ENCODE peak calls at places on chromosomes 2 and 18, in eight cellular contexts. One of them, this sample, is unnamed.

GRCh38 chr2:69242651-69243051 is 144.4 kb downstream of the GFPT1 start:
- DNase-seq in stimulated activated CD4-positive, alpha-beta T cell treated with anti-CD3 and anti-CD28 coated beads, Interleukin-12 subunit alpha, Interleukin-12 subunit beta, amount 100 ng/mL, for 48 hours: no peak
- DNase-seq in AG20443: peak; percentile 69
- DNase-seq in stimulated activated CD8-positive, alpha-beta memory T cell treated with anti-CD3 and anti-CD28 coated beads, Interleukin-12 subunit alpha, Interleukin-12 subunit beta, amount 100 ng/mL, for 1 hour: no peak
- DNase-seq in HFFc6: peak; percentile 83
- DNase-seq in heart right ventricle: no peak
- DNase-seq in fibroblast of the aortic adventitia: peak; percentile 59
- DNase-seq in left ventricle myocardium inferior: no peak
- DNase-seq in this sample: peak; percentile 86

GRCh38 chr18:53682796-53683195 is 541.7 kb downstream of the MBD2 start:
- DNase-seq in fibroblast of the aortic adventitia: no peak
- DNase-seq in left ventricle myocardium inferior: no peak
- DNase-seq in stimulated activated CD4-positive, alpha-beta T cell treated with anti-CD3 and anti-CD28 coated beads, Interleukin-12 subunit alpha, Interleukin-12 subunit beta, amount 100 ng/mL, for 48 hours: no peak
- DNase-seq in AG20443: no peak
- DNase-seq in HFFc6: no peak
- DNase-seq in stimulated activated CD8-positive, alpha-beta memory T cell treated with anti-CD3 and anti-CD28 coated beads, Interleukin-12 subunit alpha, Interleukin-12 subunit beta, amount 100 ng/mL, for 1 hour: no peak
- DNase-seq in heart right ventricle: no peak
- DNase-seq in this sample: no peak

GRCh38 chr2:17515652-17516051 is 2.6 kb downstream of the RAD51AP2 start:
- DNase-seq in HFFc6: no peak
- DNase-seq in left ventricle myocardium inferior: no peak
- DNase-seq in heart right ventricle: no peak
- DNase-seq in AG20443: no peak
- DNase-seq in stimulated activated CD8-positive, alpha-beta memory T cell treated with anti-CD3 and anti-CD28 coated beads, Interleukin-12 subunit alpha, Interleukin-12 subunit beta, amount 100 ng/mL, for 1 hour: no peak
- DNase-seq in fibroblast of the aortic adventitia: no peak
- DNase-seq in stimulated activated CD4-positive, alpha-beta T cell treated with anti-CD3 and anti-CD28 coated beads, Interleukin-12 subunit alpha, Interleukin-12 subunit beta, amount 100 ng/mL, for 48 hours: no peak
- DNase-seq in this sample: no peak

GRCh38 chr18:3995476-3996102 is 459.5 kb downstream of the DLGAP1 start:
- DNase-seq in fibroblast of the aortic adventitia: peak; percentile 90
- DNase-seq in left ventricle myocardium inferior: no peak
- DNase-seq in AG20443: peak; percentile 24
- DNase-seq in heart right ventricle: peak; percentile 64
- DNase-seq in HFFc6: peak; percentile 22
- DNase-seq in stimulated activated CD8-positive, alpha-beta memory T cell treated with anti-CD3 and anti-CD28 coated beads, Interleukin-12 subunit alpha, Interleukin-12 subunit beta, amount 100 ng/mL, for 1 hour: peak; percentile 21
- DNase-seq in stimulated activated CD4-positive, alpha-beta T cell treated with anti-CD3 and anti-CD28 coated beads, Interleukin-12 subunit alpha, Interleukin-12 subunit beta, amount 100 ng/mL, for 48 hours: peak; percentile 34
- DNase-seq in this sample: peak; percentile 82

GRCh38 chr2:85259101-85259590 is 68.6 kb downstream of the TGOLN2 start:
- DNase-seq in AG20443: peak; percentile 76
- DNase-seq in HFFc6: peak; percentile 50
- DNase-seq in heart right ventricle: no peak
- DNase-seq in stimulated activated CD8-positive, alpha-beta memory T cell treated with anti-CD3 and anti-CD28 coated beads, Interleukin-12 subunit alpha, Interleukin-12 subunit beta, amount 100 ng/mL, for 1 hour: no peak
- DNase-seq in stimulated activated CD4-positive, alpha-beta T cell treated with anti-CD3 and anti-CD28 coated beads, Interleukin-12 subunit alpha, Interleukin-12 subunit beta, amount 100 ng/mL, for 48 hours: no peak
- DNase-seq in left ventricle myocardium inferior: no peak
- DNase-seq in fibroblast of the aortic adventitia: peak; percentile 93
- DNase-seq in this sample: peak; percentile 65

GRCh38 chr18:27008575-27008974 is 143.1 kb upstream of the AQP4 start:
- DNase-seq in heart right ventricle: no peak
- DNase-seq in left ventricle myocardium inferior: no peak
- DNase-seq in AG20443: no peak
- DNase-seq in stimulated activated CD4-positive, alpha-beta T cell treated with anti-CD3 and anti-CD28 coated beads, Interleukin-12 subunit alpha, Interleukin-12 subunit beta, amount 100 ng/mL, for 48 hours: no peak
- DNase-seq in fibroblast of the aortic adventitia: no peak
- DNase-seq in stimulated activated CD8-positive, alpha-beta memory T cell treated with anti-CD3 and anti-CD28 coated beads, Interleukin-12 subunit alpha, Interleukin-12 subunit beta, amount 100 ng/mL, for 1 hour: no peak
- DNase-seq in HFFc6: no peak
- DNase-seq in this sample: no peak

GRCh38 chr18:42328931-42329330 is 373.9 kb downstream of the PIK3C3 start:
- DNase-seq in fibroblast of the aortic adventitia: no peak
- DNase-seq in stimulated activated CD4-positive, alpha-beta T cell treated with anti-CD3 and anti-CD28 coated beads, Interleukin-12 subunit alpha, Interleukin-12 subunit beta, amount 100 ng/mL, for 48 hours: no peak
- DNase-seq in stimulated activated CD8-positive, alpha-beta memory T cell treated with anti-CD3 and anti-CD28 coated beads, Interleukin-12 subunit alpha, Interleukin-12 subunit beta, amount 100 ng/mL, for 1 hour: no peak
- DNase-seq in heart right ventricle: no peak
- DNase-seq in left ventricle myocardium inferior: no peak
- DNase-seq in HFFc6: no peak
- DNase-seq in AG20443: no peak
- DNase-seq in this sample: no peak

GRCh38 chr2:191023235-191023679 is 9.3 kb upstream of the STAT1 start:
- DNase-seq in left ventricle myocardium inferior: no peak
- DNase-seq in HFFc6: no peak
- DNase-seq in AG20443: no peak
- DNase-seq in fibroblast of the aortic adventitia: no peak
- DNase-seq in stimulated activated CD4-positive, alpha-beta T cell treated with anti-CD3 and anti-CD28 coated beads, Interleukin-12 subunit alpha, Interleukin-12 subunit beta, amount 100 ng/mL, for 48 hours: no peak
- DNase-seq in heart right ventricle: no peak
- DNase-seq in stimulated activated CD8-positive, alpha-beta memory T cell treated with anti-CD3 and anti-CD28 coated beads, Interleukin-12 subunit alpha, Interleukin-12 subunit beta, amount 100 ng/mL, for 1 hour: no peak
- DNase-seq in this sample: no peak

GRCh38 chr2:174074831-174075230 is 109.7 kb upstream of the SP3 start:
- DNase-seq in heart right ventricle: no peak
- DNase-seq in left ventricle myocardium inferior: no peak
- DNase-seq in AG20443: no peak
- DNase-seq in stimulated activated CD8-positive, alpha-beta memory T cell treated with anti-CD3 and anti-CD28 coated beads, Interleukin-12 subunit alpha, Interleukin-12 subunit beta, amount 100 ng/mL, for 1 hour: no peak
- DNase-seq in stimulated activated CD4-positive, alpha-beta T cell treated with anti-CD3 and anti-CD28 coated beads, Interleukin-12 subunit alpha, Interleukin-12 subunit beta, amount 100 ng/mL, for 48 hours: no peak
- DNase-seq in HFFc6: no peak
- DNase-seq in fibroblast of the aortic adventitia: no peak
- DNase-seq in this sample: no peak

GRCh38 chr2:109062558-109063325 is 66.3 kb upstream of the SH3RF3 start:
- DNase-seq in heart right ventricle: no peak
- DNase-seq in left ventricle myocardium inferior: no peak
- DNase-seq in HFFc6: no peak
- DNase-seq in stimulated activated CD4-positive, alpha-beta T cell treated with anti-CD3 and anti-CD28 coated beads, Interleukin-12 subunit alpha, Interleukin-12 subunit beta, amount 100 ng/mL, for 48 hours: no peak
- DNase-seq in stimulated activated CD8-positive, alpha-beta memory T cell treated with anti-CD3 and anti-CD28 coated beads, Interleukin-12 subunit alpha, Interleukin-12 subunit beta, amount 100 ng/mL, for 1 hour: no peak
- DNase-seq in AG20443: no peak
- DNase-seq in fibroblast of the aortic adventitia: no peak
- DNase-seq in this sample: no peak

GRCh38 chr2:27742571-27742970 is 28.9 kb upstream of the MRPL33 start:
- DNase-seq in AG20443: no peak
- DNase-seq in stimulated activated CD8-positive, alpha-beta memory T cell treated with anti-CD3 and anti-CD28 coated beads, Interleukin-12 subunit alpha, Interleukin-12 subunit beta, amount 100 ng/mL, for 1 hour: no peak
- DNase-seq in HFFc6: no peak
- DNase-seq in left ventricle myocardium inferior: no peak
- DNase-seq in stimulated activated CD4-positive, alpha-beta T cell treated with anti-CD3 and anti-CD28 coated beads, Interleukin-12 subunit alpha, Interleukin-12 subunit beta, amount 100 ng/mL, for 48 hours: no peak
- DNase-seq in fibroblast of the aortic adventitia: no peak
- DNase-seq in heart right ventricle: no peak
- DNase-seq in this sample: no peak

GRCh38 chr2:34105015-34105767 is 506.1 kb upstream of the FAM98A start:
- DNase-seq in stimulated activated CD8-positive, alpha-beta memory T cell treated with anti-CD3 and anti-CD28 coated beads, Interleukin-12 subunit alpha, Interleukin-12 subunit beta, amount 100 ng/mL, for 1 hour: no peak
- DNase-seq in AG20443: peak; percentile 17
- DNase-seq in heart right ventricle: no peak
- DNase-seq in left ventricle myocardium inferior: no peak
- DNase-seq in fibroblast of the aortic adventitia: peak; percentile 88
- DNase-seq in stimulated activated CD4-positive, alpha-beta T cell treated with anti-CD3 and anti-CD28 coated beads, Interleukin-12 subunit alpha, Interleukin-12 subunit beta, amount 100 ng/mL, for 48 hours: no peak
- DNase-seq in HFFc6: peak; percentile 82
- DNase-seq in this sample: peak; percentile 83

GRCh38 chr2:44038277-44038676 is 42.5 kb upstream of the LRPPRC start:
- DNase-seq in left ventricle myocardium inferior: no peak
- DNase-seq in fibroblast of the aortic adventitia: no peak
- DNase-seq in HFFc6: no peak
- DNase-seq in stimulated activated CD4-positive, alpha-beta T cell treated with anti-CD3 and anti-CD28 coated beads, Interleukin-12 subunit alpha, Interleukin-12 subunit beta, amount 100 ng/mL, for 48 hours: no peak
- DNase-seq in AG20443: no peak
- DNase-seq in heart right ventricle: no peak
- DNase-seq in stimulated activated CD8-positive, alpha-beta memory T cell treated with anti-CD3 and anti-CD28 coated beads, Interleukin-12 subunit alpha, Interleukin-12 subunit beta, amount 100 ng/mL, for 1 hour: no peak
- DNase-seq in this sample: no peak

GRCh38 chr18:44474067-44474411 is 206.6 kb upstream of the SETBP1 start:
- DNase-seq in fibroblast of the aortic adventitia: no peak
- DNase-seq in left ventricle myocardium inferior: no peak
- DNase-seq in stimulated activated CD8-positive, alpha-beta memory T cell treated with anti-CD3 and anti-CD28 coated beads, Interleukin-12 subunit alpha, Interleukin-12 subunit beta, amount 100 ng/mL, for 1 hour: no peak
- DNase-seq in HFFc6: no peak
- DNase-seq in stimulated activated CD4-positive, alpha-beta T cell treated with anti-CD3 and anti-CD28 coated beads, Interleukin-12 subunit alpha, Interleukin-12 subunit beta, amount 100 ng/mL, for 48 hours: no peak
- DNase-seq in heart right ventricle: no peak
- DNase-seq in AG20443: no peak
- DNase-seq in this sample: no peak

GRCh38 chr2:8230466-8230865 is 451.4 kb upstream of the ID2 start:
- DNase-seq in fibroblast of the aortic adventitia: no peak
- DNase-seq in stimulated activated CD8-positive, alpha-beta memory T cell treated with anti-CD3 and anti-CD28 coated beads, Interleukin-12 subunit alpha, Interleukin-12 subunit beta, amount 100 ng/mL, for 1 hour: no peak
- DNase-seq in stimulated activated CD4-positive, alpha-beta T cell treated with anti-CD3 and anti-CD28 coated beads, Interleukin-12 subunit alpha, Interleukin-12 subunit beta, amount 100 ng/mL, for 48 hours: no peak
- DNase-seq in AG20443: no peak
- DNase-seq in HFFc6: no peak
- DNase-seq in left ventricle myocardium inferior: no peak
- DNase-seq in heart right ventricle: no peak
- DNase-seq in this sample: no peak

GRCh38 chr2:15293262-15293937 is 267.7 kb downstream of the NBAS start:
- DNase-seq in heart right ventricle: no peak
- DNase-seq in fibroblast of the aortic adventitia: no peak
- DNase-seq in HFFc6: no peak
- DNase-seq in stimulated activated CD8-positive, alpha-beta memory T cell treated with anti-CD3 and anti-CD28 coated beads, Interleukin-12 subunit alpha, Interleukin-12 subunit beta, amount 100 ng/mL, for 1 hour: no peak
- DNase-seq in AG20443: no peak
- DNase-seq in left ventricle myocardium inferior: no peak
- DNase-seq in stimulated activated CD4-positive, alpha-beta T cell treated with anti-CD3 and anti-CD28 coated beads, Interleukin-12 subunit alpha, Interleukin-12 subunit beta, amount 100 ng/mL, for 48 hours: no peak
- DNase-seq in this sample: no peak

GRCh38 chr2:153575171-153575853 is 96.8 kb upstream of the RPRM start:
- DNase-seq in stimulated activated CD4-positive, alpha-beta T cell treated with anti-CD3 and anti-CD28 coated beads, Interleukin-12 subunit alpha, Interleukin-12 subunit beta, amount 100 ng/mL, for 48 hours: no peak
- DNase-seq in fibroblast of the aortic adventitia: no peak
- DNase-seq in left ventricle myocardium inferior: no peak
- DNase-seq in heart right ventricle: no peak
- DNase-seq in AG20443: no peak
- DNase-seq in stimulated activated CD8-positive, alpha-beta memory T cell treated with anti-CD3 and anti-CD28 coated beads, Interleukin-12 subunit alpha, Interleukin-12 subunit beta, amount 100 ng/mL, for 1 hour: no peak
- DNase-seq in HFFc6: no peak
- DNase-seq in this sample: no peak

GRCh38 chr2:45119038-45119437 is 109.8 kb upstream of the SIX2 start:
- DNase-seq in left ventricle myocardium inferior: no peak
- DNase-seq in AG20443: peak; percentile 32
- DNase-seq in fibroblast of the aortic adventitia: peak; percentile 63
- DNase-seq in HFFc6: peak; percentile 33
- DNase-seq in heart right ventricle: no peak
- DNase-seq in stimulated activated CD8-positive, alpha-beta memory T cell treated with anti-CD3 and anti-CD28 coated beads, Interleukin-12 subunit alpha, Interleukin-12 subunit beta, amount 100 ng/mL, for 1 hour: no peak
- DNase-seq in stimulated activated CD4-positive, alpha-beta T cell treated with anti-CD3 and anti-CD28 coated beads, Interleukin-12 subunit alpha, Interleukin-12 subunit beta, amount 100 ng/mL, for 48 hours: no peak
- DNase-seq in this sample: peak; percentile 72

GRCh38 chr2:240839152-240840143 is 19.4 kb upstream of the KIF1A start:
- DNase-seq in stimulated activated CD4-positive, alpha-beta T cell treated with anti-CD3 and anti-CD28 coated beads, Interleukin-12 subunit alpha, Interleukin-12 subunit beta, amount 100 ng/mL, for 48 hours: no peak
- DNase-seq in left ventricle myocardium inferior: no peak
- DNase-seq in AG20443: no peak
- DNase-seq in HFFc6: no peak
- DNase-seq in fibroblast of the aortic adventitia: no peak
- DNase-seq in heart right ventricle: no peak
- DNase-seq in stimulated activated CD8-positive, alpha-beta memory T cell treated with anti-CD3 and anti-CD28 coated beads, Interleukin-12 subunit alpha, Interleukin-12 subunit beta, amount 100 ng/mL, for 1 hour: no peak
- DNase-seq in this sample: peak; percentile 41

GRCh38 chr2:79619976-79620375 is 107.1 kb downstream of the CTNNA2 start:
- DNase-seq in stimulated activated CD8-positive, alpha-beta memory T cell treated with anti-CD3 and anti-CD28 coated beads, Interleukin-12 subunit alpha, Interleukin-12 subunit beta, amount 100 ng/mL, for 1 hour: no peak
- DNase-seq in stimulated activated CD4-positive, alpha-beta T cell treated with anti-CD3 and anti-CD28 coated beads, Interleukin-12 subunit alpha, Interleukin-12 subunit beta, amount 100 ng/mL, for 48 hours: no peak
- DNase-seq in HFFc6: no peak
- DNase-seq in fibroblast of the aortic adventitia: no peak
- DNase-seq in left ventricle myocardium inferior: no peak
- DNase-seq in heart right ventricle: no peak
- DNase-seq in AG20443: no peak
- DNase-seq in this sample: no peak

GRCh38 chr2:230627806-230628724 is 84.6 kb upstream of the CAB39 start:
- DNase-seq in stimulated activated CD4-positive, alpha-beta T cell treated with anti-CD3 and anti-CD28 coated beads, Interleukin-12 subunit alpha, Interleukin-12 subunit beta, amount 100 ng/mL, for 48 hours: no peak
- DNase-seq in HFFc6: no peak
- DNase-seq in left ventricle myocardium inferior: no peak
- DNase-seq in fibroblast of the aortic adventitia: peak; percentile 63
- DNase-seq in heart right ventricle: no peak
- DNase-seq in AG20443: peak; percentile 69
- DNase-seq in stimulated activated CD8-positive, alpha-beta memory T cell treated with anti-CD3 and anti-CD28 coated beads, Interleukin-12 subunit alpha, Interleukin-12 subunit beta, amount 100 ng/mL, for 1 hour: no peak
- DNase-seq in this sample: peak; percentile 78

GRCh38 chr18:66727991-66728390 is 124.1 kb upstream of the CDH19 start:
- DNase-seq in heart right ventricle: no peak
- DNase-seq in fibroblast of the aortic adventitia: no peak
- DNase-seq in left ventricle myocardium inferior: no peak
- DNase-seq in AG20443: no peak
- DNase-seq in stimulated activated CD4-positive, alpha-beta T cell treated with anti-CD3 and anti-CD28 coated beads, Interleukin-12 subunit alpha, Interleukin-12 subunit beta, amount 100 ng/mL, for 48 hours: no peak
- DNase-seq in HFFc6: no peak
- DNase-seq in stimulated activated CD8-positive, alpha-beta memory T cell treated with anti-CD3 and anti-CD28 coated beads, Interleukin-12 subunit alpha, Interleukin-12 subunit beta, amount 100 ng/mL, for 1 hour: no peak
- DNase-seq in this sample: no peak

GRCh38 chr2:105454801-105455485 is 56.1 kb upstream of the FHL2 start:
- DNase-seq in stimulated activated CD8-positive, alpha-beta memory T cell treated with anti-CD3 and anti-CD28 coated beads, Interleukin-12 subunit alpha, Interleukin-12 subunit beta, amount 100 ng/mL, for 1 hour: no peak
- DNase-seq in fibroblast of the aortic adventitia: peak; percentile 88
- DNase-seq in AG20443: peak; percentile 55
- DNase-seq in heart right ventricle: no peak
- DNase-seq in stimulated activated CD4-positive, alpha-beta T cell treated with anti-CD3 and anti-CD28 coated beads, Interleukin-12 subunit alpha, Interleukin-12 subunit beta, amount 100 ng/mL, for 48 hours: no peak
- DNase-seq in left ventricle myocardium inferior: no peak
- DNase-seq in HFFc6: peak; percentile 85
- DNase-seq in this sample: peak; percentile 61

GRCh38 chr2:224816816-224817215 is 100.7 kb upstream of the CCDC195 start:
- DNase-seq in AG20443: peak; percentile 56
- DNase-seq in fibroblast of the aortic adventitia: peak; percentile 82
- DNase-seq in HFFc6: peak; percentile 83
- DNase-seq in left ventricle myocardium inferior: no peak
- DNase-seq in stimulated activated CD8-positive, alpha-beta memory T cell treated with anti-CD3 and anti-CD28 coated beads, Interleukin-12 subunit alpha, Interleukin-12 subunit beta, amount 100 ng/mL, for 1 hour: no peak
- DNase-seq in stimulated activated CD4-positive, alpha-beta T cell treated with anti-CD3 and anti-CD28 coated beads, Interleukin-12 subunit alpha, Interleukin-12 subunit beta, amount 100 ng/mL, for 48 hours: no peak
- DNase-seq in heart right ventricle: no peak
- DNase-seq in this sample: peak; percentile 89

GRCh38 chr2:124025349-124025720 is 248 bp downstream of the CNTNAP5 start:
- DNase-seq in fibroblast of the aortic adventitia: no peak
- DNase-seq in HFFc6: no peak
- DNase-seq in stimulated activated CD8-positive, alpha-beta memory T cell treated with anti-CD3 and anti-CD28 coated beads, Interleukin-12 subunit alpha, Interleukin-12 subunit beta, amount 100 ng/mL, for 1 hour: no peak
- DNase-seq in heart right ventricle: no peak
- DNase-seq in left ventricle myocardium inferior: no peak
- DNase-seq in AG20443: no peak
- DNase-seq in stimulated activated CD4-positive, alpha-beta T cell treated with anti-CD3 and anti-CD28 coated beads, Interleukin-12 subunit alpha, Interleukin-12 subunit beta, amount 100 ng/mL, for 48 hours: no peak
- DNase-seq in this sample: no peak

GRCh38 chr18:36323421-36323820 is 25.9 kb downstream of the FHOD3 start:
- DNase-seq in fibroblast of the aortic adventitia: no peak
- DNase-seq in stimulated activated CD8-positive, alpha-beta memory T cell treated with anti-CD3 and anti-CD28 coated beads, Interleukin-12 subunit alpha, Interleukin-12 subunit beta, amount 100 ng/mL, for 1 hour: no peak
- DNase-seq in stimulated activated CD4-positive, alpha-beta T cell treated with anti-CD3 and anti-CD28 coated beads, Interleukin-12 subunit alpha, Interleukin-12 subunit beta, amount 100 ng/mL, for 48 hours: no peak
- DNase-seq in left ventricle myocardium inferior: no peak
- DNase-seq in AG20443: no peak
- DNase-seq in heart right ventricle: no peak
- DNase-seq in HFFc6: no peak
- DNase-seq in this sample: no peak

GRCh38 chr18:34651586-34652369 is 58.3 kb upstream of the DTNA start:
- DNase-seq in HFFc6: no peak
- DNase-seq in stimulated activated CD8-positive, alpha-beta memory T cell treated with anti-CD3 and anti-CD28 coated beads, Interleukin-12 subunit alpha, Interleukin-12 subunit beta, amount 100 ng/mL, for 1 hour: no peak
- DNase-seq in heart right ventricle: no peak
- DNase-seq in fibroblast of the aortic adventitia: no peak
- DNase-seq in AG20443: no peak
- DNase-seq in left ventricle myocardium inferior: no peak
- DNase-seq in stimulated activated CD4-positive, alpha-beta T cell treated with anti-CD3 and anti-CD28 coated beads, Interleukin-12 subunit alpha, Interleukin-12 subunit beta, amount 100 ng/mL, for 48 hours: no peak
- DNase-seq in this sample: no peak

GRCh38 chr2:203804070-203804469 is 63.5 kb upstream of the CTLA4 start:
- DNase-seq in fibroblast of the aortic adventitia: peak; percentile 99
- DNase-seq in HFFc6: peak; percentile 97
- DNase-seq in left ventricle myocardium inferior: no peak
- DNase-seq in heart right ventricle: peak; percentile 54
- DNase-seq in AG20443: peak; percentile 90
- DNase-seq in stimulated activated CD8-positive, alpha-beta memory T cell treated with anti-CD3 and anti-CD28 coated beads, Interleukin-12 subunit alpha, Interleukin-12 subunit beta, amount 100 ng/mL, for 1 hour: no peak
- DNase-seq in stimulated activated CD4-positive, alpha-beta T cell treated with anti-CD3 and anti-CD28 coated beads, Interleukin-12 subunit alpha, Interleukin-12 subunit beta, amount 100 ng/mL, for 48 hours: peak; percentile 62
- DNase-seq in this sample: peak; percentile 96

GRCh38 chr2:240644859-240645301 is 19.6 kb downstream of the GPR35 start:
- DNase-seq in AG20443: peak; percentile 7
- DNase-seq in heart right ventricle: no peak
- DNase-seq in HFFc6: no peak
- DNase-seq in fibroblast of the aortic adventitia: no peak
- DNase-seq in stimulated activated CD8-positive, alpha-beta memory T cell treated with anti-CD3 and anti-CD28 coated beads, Interleukin-12 subunit alpha, Interleukin-12 subunit beta, amount 100 ng/mL, for 1 hour: no peak
- DNase-seq in stimulated activated CD4-positive, alpha-beta T cell treated with anti-CD3 and anti-CD28 coated beads, Interleukin-12 subunit alpha, Interleukin-12 subunit beta, amount 100 ng/mL, for 48 hours: no peak
- DNase-seq in left ventricle myocardium inferior: peak; percentile 4
- DNase-seq in this sample: no peak

GRCh38 chr18:61984293-61984692 is 91.5 kb upstream of the RNF152 start:
- DNase-seq in fibroblast of the aortic adventitia: peak; percentile 84
- DNase-seq in stimulated activated CD4-positive, alpha-beta T cell treated with anti-CD3 and anti-CD28 coated beads, Interleukin-12 subunit alpha, Interleukin-12 subunit beta, amount 100 ng/mL, for 48 hours: no peak
- DNase-seq in left ventricle myocardium inferior: no peak
- DNase-seq in stimulated activated CD8-positive, alpha-beta memory T cell treated with anti-CD3 and anti-CD28 coated beads, Interleukin-12 subunit alpha, Interleukin-12 subunit beta, amount 100 ng/mL, for 1 hour: no peak
- DNase-seq in HFFc6: no peak
- DNase-seq in AG20443: no peak
- DNase-seq in heart right ventricle: no peak
- DNase-seq in this sample: no peak

GRCh38 chr2:138267161-138267901 is 234.2 kb upstream of the SPOPL start:
- DNase-seq in stimulated activated CD8-positive, alpha-beta memory T cell treated with anti-CD3 and anti-CD28 coated beads, Interleukin-12 subunit alpha, Interleukin-12 subunit beta, amount 100 ng/mL, for 1 hour: no peak
- DNase-seq in left ventricle myocardium inferior: no peak
- DNase-seq in stimulated activated CD4-positive, alpha-beta T cell treated with anti-CD3 and anti-CD28 coated beads, Interleukin-12 subunit alpha, Interleukin-12 subunit beta, amount 100 ng/mL, for 48 hours: no peak
- DNase-seq in AG20443: peak; percentile 39
- DNase-seq in HFFc6: peak; percentile 66
- DNase-seq in heart right ventricle: no peak
- DNase-seq in fibroblast of the aortic adventitia: peak; percentile 84
- DNase-seq in this sample: peak; percentile 88

GRCh38 chr2:121228521-121228920 is 56.5 kb downstream of the TFCP2L1 start:
- DNase-seq in HFFc6: no peak
- DNase-seq in stimulated activated CD8-positive, alpha-beta memory T cell treated with anti-CD3 and anti-CD28 coated beads, Interleukin-12 subunit alpha, Interleukin-12 subunit beta, amount 100 ng/mL, for 1 hour: no peak
- DNase-seq in AG20443: no peak
- DNase-seq in fibroblast of the aortic adventitia: no peak
- DNase-seq in left ventricle myocardium inferior: no peak
- DNase-seq in heart right ventricle: no peak
- DNase-seq in stimulated activated CD4-positive, alpha-beta T cell treated with anti-CD3 and anti-CD28 coated beads, Interleukin-12 subunit alpha, Interleukin-12 subunit beta, amount 100 ng/mL, for 48 hours: no peak
- DNase-seq in this sample: no peak

GRCh38 chr2:23420091-23420839 is 35.3 kb downstream of the KLHL29 start:
- DNase-seq in fibroblast of the aortic adventitia: no peak
- DNase-seq in stimulated activated CD4-positive, alpha-beta T cell treated with anti-CD3 and anti-CD28 coated beads, Interleukin-12 subunit alpha, Interleukin-12 subunit beta, amount 100 ng/mL, for 48 hours: no peak
- DNase-seq in AG20443: no peak
- DNase-seq in left ventricle myocardium inferior: no peak
- DNase-seq in heart right ventricle: no peak
- DNase-seq in stimulated activated CD8-positive, alpha-beta memory T cell treated with anti-CD3 and anti-CD28 coated beads, Interleukin-12 subunit alpha, Interleukin-12 subunit beta, amount 100 ng/mL, for 1 hour: no peak
- DNase-seq in HFFc6: no peak
- DNase-seq in this sample: no peak

GRCh38 chr2:155633887-155634570 is 698.5 kb downstream of the NR4A2 start:
- DNase-seq in stimulated activated CD8-positive, alpha-beta memory T cell treated with anti-CD3 and anti-CD28 coated beads, Interleukin-12 subunit alpha, Interleukin-12 subunit beta, amount 100 ng/mL, for 1 hour: no peak
- DNase-seq in heart right ventricle: no peak
- DNase-seq in left ventricle myocardium inferior: no peak
- DNase-seq in stimulated activated CD4-positive, alpha-beta T cell treated with anti-CD3 and anti-CD28 coated beads, Interleukin-12 subunit alpha, Interleukin-12 subunit beta, amount 100 ng/mL, for 48 hours: no peak
- DNase-seq in AG20443: no peak
- DNase-seq in fibroblast of the aortic adventitia: no peak
- DNase-seq in HFFc6: no peak
- DNase-seq in this sample: no peak